ENCODE peak calls at places on chromosome 22, in ten cellular contexts. J is BE2C, I is psoas muscle, B is heart left ventricle, X is iPS DF 6.9, N is tibial artery, T is lower lobe of right lung, W is IMR-90, M is DND-41, Y is fibroblast of lung. Q is an unnamed sample. For H3K4me1, the result is how much of the 10 kb centered on the place peaks cover.

GRCh38 chr22:50544746-50545253 is 899 bp upstream of the KLHDC7B start:
- DNase-seq in J (no peak), I (peak), B (no peak), X (no peak), N (no peak), T (peak), W (no peak), M (peak), Y (no peak), Q (no peak)

GRCh38 chr22:16562711-16563554 is 29.7 kb downstream of the CCT8L2 start:
- DNase-seq in J (peak), I (peak), B (no peak), X (no peak), N (no peak), T (peak), W (no peak), M (no peak), Y (no peak), Q (no peak)

GRCh38 chr22:49736538-49736937 is 91.1 kb downstream of the BRD1 start:
- DNase-seq in J (no peak), I (no peak), B (no peak), X (no peak), N (peak), T (no peak), W (no peak), M (no peak), Y (no peak), Q (peak)

GRCh38 chr22:25420925-25421904 is 143.3 kb upstream of the GRK3 start:
- DNase-seq in J (peak), I (no peak), B (no peak), X (no peak), N (no peak), T (no peak), W (no peak), M (no peak), Y (no peak), Q (no peak)

GRCh38 chr22:31333648-31334047 is 12.5 kb downstream of the PATZ1 start:
- DNase-seq in J (no peak), I (no peak), B (no peak), X (no peak), N (no peak), T (no peak), W (no peak), M (no peak), Y (no peak), Q (no peak)

GRCh38 chr22:27879923-27880322 is 39.1 kb downstream of the PITPNB start:
- DNase-seq in J (peak), I (no peak), B (no peak), X (peak), N (no peak), T (no peak), W (peak), M (peak), Y (peak), Q (no peak)

GRCh38 chr22:19105456-19105855 is 16.8 kb downstream of the DGCR2 start:
- DNase-seq in J (no peak), I (peak), B (no peak), X (no peak), N (peak), T (no peak), W (no peak), M (no peak), Y (no peak), Q (peak)

GRCh38 chr22:20550851-20551744 is 43.7 kb downstream of the MED15 start:
- DNase-seq in J (no peak), I (no peak), B (no peak), X (no peak), N (peak), T (no peak), W (peak), M (no peak), Y (peak), Q (peak)

GRCh38 chr22:49561976-49562375 is 265.7 kb downstream of the BRD1 start:
- DNase-seq in J (no peak), I (no peak), B (no peak), X (no peak), N (no peak), T (no peak), W (no peak), M (no peak), Y (no peak), Q (no peak)

GRCh38 chr22:28345304-28345703 is 334.3 kb downstream of the TTC28 start:
- DNase-seq in J (no peak), I (no peak), B (no peak), X (no peak), N (no peak), T (no peak), W (no peak), M (no peak), Y (peak), Q (no peak)

GRCh38 chr22:49112661-49113626 is 714.7 kb downstream of the BRD1 start:
- DNase-seq in J (no peak), I (no peak), B (no peak), X (no peak), N (peak), T (no peak), W (no peak), M (no peak), Y (no peak), Q (no peak)

GRCh38 chr22:29079218-29079901 is 6.5 kb downstream of the KREMEN1 start:
- DNase-seq in J (peak), I (no peak), B (no peak), X (no peak), N (no peak), T (no peak), W (no peak), M (peak), Y (peak), Q (no peak)

GRCh38 chr22:36395922-36396321 is 8.2 kb upstream of the MYH9 start:
- DNase-seq in J (no peak), I (no peak), B (no peak), X (no peak), N (no peak), T (no peak), W (peak), M (no peak), Y (peak), Q (no peak)

GRCh38 chr22:48588881-48589450 is 1238.7 kb downstream of the BRD1 start:
- DNase-seq in J (no peak), I (peak), B (no peak), X (no peak), N (no peak), T (peak), W (no peak), M (no peak), Y (no peak), Q (no peak)

GRCh38 chr22:29268511-29269229 is 602 bp downstream of the EWSR1 start:
- DNase-seq in J (peak), I (peak), B (peak), X (no peak), N (peak), T (peak), W (peak), M (no peak), Y (peak), Q (peak)

GRCh38 chr22:21984793-21985192 is 2.2 kb upstream of the TOP3B start:
- DNase-seq in J (no peak), I (no peak), B (no peak), X (peak), N (no peak), T (no peak), W (peak), M (no peak), Y (no peak), Q (no peak)

GRCh38 chr22:17376950-17377349 is 7.7 kb downstream of the CECR2 start:
- DNase-seq in J (no peak), I (no peak), B (no peak), X (no peak), N (no peak), T (no peak), W (no peak), M (no peak), Y (no peak), Q (no peak)

GRCh38 chr22:23495614-23496444 is 84.3 kb downstream of the IGLL1 start:
- DNase-seq in J (no peak), I (peak), B (no peak), X (no peak), N (no peak), T (no peak), W (no peak), M (peak), Y (no peak), Q (no peak)

GRCh38 chr22:30344447-30345200 is 12.1 kb downstream of the SF3A1 start:
- DNase-seq in J (no peak), I (no peak), B (no peak), X (no peak), N (no peak), T (no peak), W (no peak), M (no peak), Y (no peak), Q (no peak)

GRCh38 chr22:20033045-20033706 is 12.3 kb downstream of the TANGO2 start:
- DNase-seq in J (no peak), I (peak), B (peak), X (no peak), N (peak), T (no peak), W (no peak), M (no peak), Y (no peak), Q (peak)

GRCh38 chr22:48939441-48940265 is 888.0 kb downstream of the BRD1 start:
- DNase-seq in J (no peak), I (no peak), B (no peak), X (no peak), N (peak), T (no peak), W (no peak), M (no peak), Y (no peak), Q (peak)

GRCh38 chr22:50032941-50033601 is 20.5 kb upstream of the IL17REL start:
- DNase-seq in J (peak), I (no peak), B (no peak), X (no peak), N (no peak), T (no peak), W (no peak), M (no peak), Y (no peak), Q (peak)

GRCh38 chr22:31867386-31868153 is 76.8 kb upstream of the YWHAH start:
- DNase-seq in J (no peak), I (no peak), B (no peak), X (no peak), N (no peak), T (no peak), W (no peak), M (no peak), Y (no peak), Q (peak)

GRCh38 chr22:20549232-20549841 is 41.9 kb downstream of the MED15 start:
- DNase-seq in J (no peak), I (peak), B (no peak), X (no peak), N (peak), T (peak), W (no peak), M (peak), Y (peak), Q (peak)

GRCh38 chr22:42412744-42413220 is 19.4 kb downstream of the NFAM1 start:
- DNase-seq in J (no peak), I (no peak), B (no peak), X (no peak), N (no peak), T (no peak), W (no peak), M (no peak), Y (no peak), Q (no peak)

GRCh38 chr22:28817919-28818859 is 17.8 kb upstream of the XBP1 start:
- DNase-seq in J (peak), I (no peak), B (peak), X (no peak), N (peak), T (peak), W (no peak), M (no peak), Y (no peak), Q (no peak)

GRCh38 chr22:50399751-50400331 is 56.7 kb downstream of the PPP6R2 start:
- DNase-seq in J (peak), I (peak), B (peak), X (peak), N (no peak), T (peak), W (no peak), M (no peak), Y (no peak), Q (no peak)

GRCh38 chr22:17590586-17590985 is 27.3 kb downstream of the SLC25A18 start:
- DNase-seq in J (no peak), I (no peak), B (no peak), X (no peak), N (peak), T (no peak), W (no peak), M (no peak), Y (no peak), Q (no peak)

GRCh38 chr22:40332319-40332781 is 13.9 kb upstream of the ADSL start:
- DNase-seq in J (no peak), I (no peak), B (no peak), X (no peak), N (no peak), T (no peak), W (peak), M (no peak), Y (peak), Q (no peak)

GRCh38 chr22:40334899-40335298 is 11.4 kb upstream of the ADSL start:
- DNase-seq in J (no peak), I (no peak), B (no peak), X (no peak), N (no peak), T (no peak), W (no peak), M (no peak), Y (no peak), Q (no peak)

GRCh38 chr22:40335358-40335757 is 10.9 kb upstream of the ADSL start:
- DNase-seq in J (no peak), I (no peak), B (no peak), X (no peak), N (no peak), T (no peak), W (no peak), M (no peak), Y (no peak), Q (no peak)

GRCh38 chr22:40331706-40332105 is 14.6 kb upstream of the ADSL start:
- DNase-seq in J (no peak), I (no peak), B (no peak), X (no peak), N (no peak), T (no peak), W (no peak), M (no peak), Y (no peak), Q (no peak)

DNA sequence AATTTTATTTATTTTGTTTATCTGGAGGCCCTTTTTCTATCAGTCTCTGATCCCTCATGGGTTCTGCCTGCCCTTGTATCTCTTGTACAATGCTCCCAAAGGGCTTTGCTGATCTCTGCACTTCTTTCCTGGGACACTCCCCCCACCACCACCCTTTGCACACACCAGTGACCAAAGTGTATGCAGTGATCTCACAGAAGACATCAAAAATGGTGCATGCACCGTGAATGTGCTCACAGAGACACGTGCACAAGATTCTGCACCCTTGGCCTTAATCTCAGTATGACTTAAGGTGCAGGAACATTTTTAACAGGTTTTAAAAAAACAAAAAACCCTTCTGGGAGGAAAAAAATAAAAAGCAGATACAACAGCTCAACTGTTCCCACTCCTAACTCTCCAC is 12.2 kb upstream of the ADSL start:
- DNase-seq in J (no peak), I (no peak), B (no peak), X (no peak), N (no peak), T (no peak), W (no peak), M (no peak), Y (no peak), Q (no peak)
- H3K4me3 ChIP-seq in J (no peak), I (no peak), B (no peak), X (no peak), N (no peak), T (no peak), W (no peak), M (no peak), Y (no peak), Q (no peak)

GRCh38 chr22:37504964-37505363 is 14.3 kb downstream of the CARD10 start:
- DNase-seq in J (no peak), I (no peak), B (no peak), X (no peak), N (no peak), T (no peak), W (no peak), M (no peak), Y (no peak), Q (no peak)
- H3K4me1 ChIP-seq in J (under half), I (under half), B (under half), X (under half), N (under half), T (half or more), W (under half), M (under half), Y (under half), Q (under half)

DNA sequence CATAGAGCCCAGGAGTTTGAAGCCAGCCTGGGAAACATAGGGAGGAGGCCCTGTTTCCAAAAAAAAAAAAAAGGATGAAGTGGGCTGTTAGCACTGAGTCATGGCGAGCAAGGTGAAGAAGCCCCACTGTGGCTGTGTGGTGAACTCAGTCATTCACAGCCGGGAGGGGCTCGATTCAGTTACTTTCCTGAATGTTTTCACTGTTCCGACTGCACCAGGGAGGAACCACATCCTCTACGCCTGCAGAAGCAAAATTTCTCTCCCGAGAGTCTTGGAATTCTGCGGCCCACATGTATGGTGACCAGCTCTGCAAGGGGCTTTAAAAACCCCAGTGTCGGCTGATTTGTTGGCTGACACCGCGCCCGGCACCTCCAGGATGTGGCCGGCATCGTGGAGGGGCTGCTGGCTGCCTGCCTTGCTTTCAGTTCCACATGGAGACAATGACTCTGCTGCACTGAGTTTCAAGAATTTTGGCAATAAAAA is 27.8 kb upstream of the GRAMD4 start:
- DNase-seq in J (no peak), I (no peak), B (peak), X (no peak), N (peak), T (peak), W (peak), M (peak), Y (peak), Q (peak)
- H3K4me3 ChIP-seq in J (no peak), I (peak), B (peak), X (no peak), N (no peak), T (peak), W (peak), M (no peak), Y (peak), Q (no peak)

GRCh38 chr22:43510226-43511070 is 98.6 kb downstream of the MPPED1 start:
- DNase-seq in J (no peak), I (no peak), B (no peak), X (no peak), N (no peak), T (no peak), W (no peak), M (no peak), Y (no peak), Q (peak)
- H3K4me1 ChIP-seq in J (under half), I (under half), B (under half), X (under half), N (under half), T (under half), W (under half), M (under half), Y (under half), Q (under half)

DNA sequence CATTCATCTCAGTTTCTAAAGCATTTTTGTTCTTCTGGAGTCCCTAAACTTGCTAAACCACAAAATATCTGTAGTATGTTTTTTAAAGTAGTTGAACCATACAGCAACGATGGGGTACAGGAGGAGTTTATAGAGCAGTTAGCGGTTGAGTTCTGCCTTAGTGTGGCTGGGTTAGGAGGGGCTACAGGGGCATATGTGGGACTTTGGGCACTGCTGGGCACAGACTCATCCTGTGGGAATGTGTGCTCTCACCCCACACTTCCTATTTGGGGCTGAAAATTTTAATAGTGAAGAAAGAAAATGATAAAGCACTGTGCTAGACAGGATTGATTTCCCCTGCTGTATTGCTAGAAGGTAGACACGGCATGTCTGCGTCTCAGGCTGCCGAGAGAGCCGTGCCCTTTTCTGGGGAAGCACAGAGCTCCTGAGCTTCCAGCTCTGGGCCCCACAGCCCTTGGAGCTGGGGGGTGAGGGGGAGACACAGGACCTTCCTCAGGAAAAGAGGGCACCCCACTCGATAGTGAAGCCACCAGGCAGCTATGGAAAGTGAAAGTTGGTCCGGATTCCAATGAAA is 81.3 kb upstream of the PPARA start:
- DNase-seq in J (no peak), I (peak), B (peak), X (no peak), N (peak), T (peak), W (peak), M (peak), Y (peak), Q (peak)
- H3K4me3 ChIP-seq in J (peak), I (peak), B (peak), X (no peak), N (peak), T (peak), W (peak), M (peak), Y (peak), Q (peak)

DNA sequence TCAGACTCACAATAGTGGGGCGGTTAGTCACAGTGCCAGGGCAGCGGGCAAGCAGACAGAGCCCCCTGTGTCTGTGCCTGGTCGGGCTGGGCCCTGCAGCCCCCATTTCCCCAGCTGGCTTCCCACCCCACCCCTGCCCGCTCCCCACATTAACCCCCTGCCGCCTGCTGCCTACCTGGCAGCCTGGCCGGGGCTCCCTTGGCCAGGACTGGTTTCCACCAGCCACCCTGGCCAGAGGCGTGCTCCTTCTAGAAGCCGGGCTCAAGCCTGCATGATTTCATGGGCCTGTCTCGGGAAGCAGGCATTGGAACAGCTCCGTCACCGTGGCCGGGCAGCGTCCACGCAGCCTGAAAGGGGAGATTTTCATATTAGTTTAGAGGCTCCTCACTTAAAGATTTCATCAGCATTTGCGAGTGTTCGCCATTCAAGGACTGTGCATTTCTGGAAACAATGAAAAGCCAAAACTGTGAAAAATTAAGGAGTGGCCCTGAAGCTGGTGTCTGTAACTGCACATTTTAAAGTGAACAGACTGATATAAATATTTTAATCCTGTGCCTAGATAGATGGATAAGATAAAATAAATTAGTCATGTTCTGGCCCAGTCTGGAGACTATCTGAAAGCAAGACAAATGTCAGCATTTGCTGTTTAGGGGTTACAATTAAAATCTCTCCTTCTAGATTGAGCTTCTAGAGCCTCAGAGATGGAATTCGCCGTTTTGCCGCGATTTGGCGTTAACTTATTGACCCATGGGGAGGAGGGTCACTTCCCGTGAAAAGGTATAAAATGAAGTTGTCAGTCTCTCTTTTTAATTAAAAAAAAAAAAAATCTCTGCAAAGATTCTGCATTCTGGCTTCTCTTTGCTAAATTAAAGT is 79.4 kb upstream of the WNT7B start:
- DNase-seq in J (peak), I (peak), B (peak), X (no peak), N (peak), T (peak), W (no peak), M (no peak), Y (peak), Q (peak)
- H3K4me1 ChIP-seq in J (under half), I (half or more), B (half or more), X (under half), N (half or more), T (half or more), W (under half), M (half or more), Y (under half), Q (under half)

GRCh38 chr22:46057762-46058420 is 80.9 kb upstream of the WNT7B start:
- DNase-seq in J (peak), I (peak), B (peak), X (no peak), N (peak), T (peak), W (no peak), M (peak), Y (peak), Q (peak)
- H3K4me3 ChIP-seq in J (peak), I (peak), B (peak), X (no peak), N (peak), T (peak), W (no peak), M (no peak), Y (peak), Q (peak)

GRCh38 chr22:26712158-26712557 is 54.8 kb downstream of the MIAT start:
- DNase-seq in J (peak), I (no peak), B (no peak), X (no peak), N (no peak), T (no peak), W (no peak), M (no peak), Y (no peak), Q (no peak)
- H3K4me1 ChIP-seq in J (under half), I (under half), B (under half), X (under half), N (under half), T (under half), W (under half), M (under half), Y (under half), Q (under half)

GRCh38 chr22:44026066-44026629 is 2.0 kb downstream of the PARVB start:
- DNase-seq in J (no peak), I (no peak), B (peak), X (no peak), N (no peak), T (peak), W (no peak), M (no peak), Y (no peak), Q (no peak)
- H3K4me3 ChIP-seq in J (no peak), I (peak), B (peak), X (no peak), N (peak), T (peak), W (no peak), M (no peak), Y (no peak), Q (no peak)